ENCODE peak calls at places on chromosomes 7 and 10, in five cellular contexts. R is GF-D8, L is coronary artery, S is mucosa of descending colon, O is NCI-H69. X is an unnamed sample.

GRCh38 chr10:4758256-4758655 is 67.8 kb upstream of the AKR1E2 start:
- DNase-seq in S (no peak), O (no peak), R (no peak), L (no peak), X (no peak)

GRCh38 chr7:131235489-131236317 is 92.0 kb upstream of the MKLN1 start:
- DNase-seq in R (no peak), L (no peak), S (peak), O (peak), X (peak)

GRCh38 chr7:1889556-1890181 is 219.6 kb downstream of the ELFN1 start:
- DNase-seq in R (no peak), S (no peak), O (no peak), L (no peak), X (peak)

GRCh38 chr7:117048114-117048853 is 95.0 kb downstream of the ST7 start:
- DNase-seq in R (peak), L (no peak), S (no peak), O (no peak), X (no peak)

GRCh38 chr10:50594012-50594411 is 29.7 kb downstream of the SGMS1 start:
- DNase-seq in L (no peak), S (no peak), O (peak), R (no peak), X (no peak)

GRCh38 chr10:81814842-81815241 is 60.2 kb upstream of the NRG3 start:
- DNase-seq in S (no peak), R (no peak), O (no peak), L (no peak), X (no peak)

GRCh38 chr10:13774303-13774893 is 187.6 kb downstream of the PRPF18 start:
- DNase-seq in S (no peak), L (no peak), R (no peak), O (no peak), X (no peak)

GRCh38 chr7:94382746-94383145 is 11.9 kb upstream of the COL1A2 start:
- DNase-seq in S (no peak), R (no peak), O (peak), L (no peak), X (no peak)

GRCh38 chr10:104617831-104618230 is 23.3 kb upstream of the SORCS3 start:
- DNase-seq in S (no peak), O (no peak), L (no peak), R (no peak), X (no peak)

GRCh38 chr10:11429439-11430052 is 181.9 kb downstream of the USP6NL start:
- DNase-seq in O (no peak), R (no peak), L (no peak), S (no peak), X (no peak)

GRCh38 chr10:68135922-68136718 is 26.8 kb downstream of the MYPN start:
- DNase-seq in S (no peak), O (peak), L (no peak), R (no peak), X (peak)

GRCh38 chr7:24734306-24734705 is 23.0 kb downstream of the GSDME start:
- DNase-seq in L (no peak), S (no peak), O (no peak), R (no peak), X (no peak)

GRCh38 chr7:157676001-157676400 is 339.2 kb downstream of the DNAJB6 start:
- DNase-seq in L (peak), S (no peak), R (no peak), O (peak), X (no peak)

GRCh38 chr7:158495780-158496179 is 91.8 kb downstream of the PTPRN2 start:
- DNase-seq in O (peak), R (peak), L (no peak), S (no peak), X (no peak)

GRCh38 chr10:112950714-112951348 is 784 bp downstream of the TCF7L2 start:
- DNase-seq in O (peak), S (peak), R (no peak), L (no peak), X (no peak)

GRCh38 chr10:119896061-119896655 is 3.6 kb downstream of the SEC23IP start:
- DNase-seq in R (peak), L (no peak), S (peak), O (peak), X (no peak)

GRCh38 chr10:62244785-62245595 is 23.7 kb downstream of the RTKN2 start:
- DNase-seq in O (peak), S (peak), R (no peak), L (no peak), X (no peak)

GRCh38 chr7:157136372-157136771 is 2.4 kb upstream of the UBE3C start:
- DNase-seq in R (peak), S (no peak), L (no peak), O (peak), X (no peak)

GRCh38 chr10:61733358-61733940 is 70.7 kb downstream of the CABCOCO1 start:
- DNase-seq in S (peak), R (no peak), L (no peak), O (peak), X (no peak)

GRCh38 chr10:43105119-43105792 is 28.4 kb downstream of the RET start:
- DNase-seq in S (peak), L (peak), R (peak), O (peak), X (no peak)

GRCh38 chr7:44564606-44565005 is 9.1 kb downstream of the DDX56 start:
- DNase-seq in L (peak), R (no peak), S (no peak), O (no peak), X (no peak)

GRCh38 chr10:95049919-95050318 is 19.4 kb downstream of the CYP2C8 start:
- DNase-seq in R (no peak), O (no peak), S (no peak), L (no peak), X (no peak)

GRCh38 chr7:135575296-135575695 is 17.6 kb downstream of the NUP205 start:
- DNase-seq in L (no peak), R (no peak), S (no peak), O (no peak), X (no peak)

X was measured in retinal pigment epithelial cell.